ENCODE peak calls at places on chromosome 22, in five cellular contexts. U is epithelial cell of esophagus, S is nucleus accumbens, J is 8988T, D is anterior cingulate cortex. Q is an unnamed sample.

GRCh38 chr22:19180740-19181410 is 2.3 kb upstream of the SLC25A1 start:
- DNase-seq in D (no peak), U (no peak), J (no peak), S (no peak), Q (no peak)

GRCh38 chr22:17172172-17172833 is 13.2 kb upstream of the HDHD5 start:
- DNase-seq in U (peak), S (no peak), D (no peak), J (no peak), Q (peak)

GRCh38 chr22:46769191-46769675 is 6.8 kb downstream of the TBC1D22A start:
- DNase-seq in J (no peak), S (no peak), D (peak), U (no peak), Q (no peak)

GRCh38 chr22:23837911-23838685 is 708 bp downstream of the DERL3 start:
- DNase-seq in S (no peak), U (no peak), D (no peak), J (no peak), Q (no peak)

GRCh38 chr22:45482169-45482568 is 20.5 kb upstream of the FBLN1 start:
- DNase-seq in U (no peak), S (no peak), J (no peak), D (no peak), Q (no peak)

GRCh38 chr22:29146101-29146560 is 59.6 kb upstream of the EMID1 start:
- DNase-seq in S (no peak), U (no peak), J (no peak), D (no peak), Q (peak)

GRCh38 chr22:40021401-40022000 is 26.7 kb downstream of the FAM83F start:
- DNase-seq in U (no peak), D (no peak), J (no peak), S (no peak), Q (peak)

GRCh38 chr22:45671783-45672563 is at the start of gene ATXN10:
- DNase-seq in J (peak), D (peak), U (peak), S (no peak), Q (peak)

GRCh38 chr22:21455334-21456089 is 11.7 kb upstream of the TMEM191C start:
- DNase-seq in U (no peak), S (no peak), D (no peak), J (no peak), Q (no peak)

GRCh38 chr22:46044718-46045458 is 67.9 kb upstream of the WNT7B start:
- DNase-seq in S (no peak), J (no peak), U (no peak), D (no peak), Q (no peak)

GRCh38 chr22:42962295-42963230 is 52.4 kb downstream of the PACSIN2 start:
- DNase-seq in J (no peak), U (peak), S (no peak), D (no peak), Q (no peak)

GRCh38 chr22:37639070-37639760 is at the start of gene SH3BP1:
- DNase-seq in S (no peak), U (peak), D (no peak), J (peak), Q (no peak)

GRCh38 chr22:18033204-18033998 is 9.0 kb upstream of the MICAL3 start:
- DNase-seq in D (no peak), U (no peak), S (no peak), J (no peak), Q (no peak)

GRCh38 chr22:32473388-32473952 is 1.1 kb upstream of the FBXO7 start:
- DNase-seq in S (no peak), U (peak), J (no peak), D (no peak), Q (peak)

GRCh38 chr22:37304595-37305343 is 22.5 kb downstream of the CYTH4 start:
- DNase-seq in S (no peak), U (peak), D (no peak), J (no peak), Q (no peak)

GRCh38 chr22:30371321-30371720 is 14.5 kb downstream of the CCDC157 start:
- DNase-seq in J (no peak), U (no peak), S (no peak), D (no peak), Q (no peak)

GRCh38 chr22:34722901-34723300 is 343.1 kb upstream of the ISX start:
- DNase-seq in D (no peak), U (no peak), S (no peak), J (no peak), Q (no peak)

GRCh38 chr22:22397292-22397870 is 111.2 kb downstream of the ZNF280B start:
- DNase-seq in J (no peak), D (no peak), U (peak), S (no peak), Q (no peak)

GRCh38 chr22:17882162-17882561 is 107.9 kb upstream of the BID start:
- DNase-seq in D (no peak), S (no peak), U (no peak), J (no peak), Q (no peak)